ENCODE peak calls at places on chromosomes 16 and 17, in five cellular contexts. T, X, D, K and G are unnamed samples.

GRCh38 chr16:71865173-71865863 is 18.7 kb downstream of the ZNF821 start:
- DNase-seq in T (no peak), X (no peak), K (no peak), D (no peak), G (no peak)

GRCh38 chr17:75922963-75923874 is 17.6 kb downstream of the FBF1 start:
- DNase-seq in X (no peak), T (no peak), D (no peak), K (no peak), G (no peak)

GRCh38 chr16:1175566-1176279 is 22.8 kb downstream of the CACNA1H start:
- DNase-seq in D (no peak), K (no peak), X (peak), T (no peak), G (no peak)

GRCh38 chr16:56195151-56195550 is 3.9 kb downstream of the GNAO1 start:
- DNase-seq in X (no peak), T (no peak), K (no peak), D (no peak), G (no peak)

GRCh38 chr16:54054237-54054780 is 232.3 kb downstream of the IRX3 start:
- DNase-seq in D (no peak), K (no peak), T (no peak), X (no peak), G (no peak)

GRCh38 chr17:82920150-82920549 is 80.3 kb upstream of the ZNF750 start:
- DNase-seq in D (no peak), X (no peak), T (no peak), K (no peak), G (no peak)

GRCh38 chr16:9360075-9360474 is 268.6 kb downstream of the HAPSTR1 start:
- DNase-seq in T (no peak), X (no peak), D (no peak), K (no peak), G (no peak)

GRCh38 chr17:30093463-30094147 is 23.0 kb upstream of the NSRP1 start:
- DNase-seq in K (peak), D (peak), T (peak), X (peak), G (no peak)

GRCh38 chr17:78865682-78866390 is 25.2 kb upstream of the USP36 start:
- DNase-seq in T (peak), K (peak), X (peak), D (peak), G (no peak)

GRCh38 chr17:30570596-30571265 is 93.5 kb downstream of the GOSR1 start:
- DNase-seq in K (no peak), X (no peak), T (no peak), D (no peak), G (no peak)

GRCh38 chr16:49698416-49698815 is 157.5 kb downstream of the ZNF423 start:
- DNase-seq in T (no peak), D (no peak), X (no peak), K (no peak), G (no peak)

GRCh38 chr17:57866319-57866718 is 16.5 kb upstream of the MRPS23 start:
- DNase-seq in T (no peak), K (no peak), D (no peak), X (no peak), G (no peak)

GRCh38 chr16:71537643-71538042 is 11.4 kb downstream of the CHST4 start:
- DNase-seq in T (peak), K (peak), X (peak), D (peak), G (peak)

GRCh38 chr17:29546834-29547233 is 20.0 kb downstream of the ABHD15 start:
- DNase-seq in X (no peak), D (no peak), K (no peak), T (no peak), G (no peak)

GRCh38 chr17:31475378-31476162 is 84.1 kb downstream of the RAB11FIP4 start:
- DNase-seq in X (peak), K (no peak), D (no peak), T (no peak), G (no peak)

GRCh38 chr16:80775450-80775849 is 28.9 kb downstream of the CDYL2 start:
- DNase-seq in T (no peak), K (no peak), X (no peak), D (no peak), G (no peak)

GRCh38 chr16:80776856-80777255 is 27.5 kb downstream of the CDYL2 start:
- DNase-seq in T (no peak), D (no peak), K (no peak), X (no peak), G (no peak)

DNA sequence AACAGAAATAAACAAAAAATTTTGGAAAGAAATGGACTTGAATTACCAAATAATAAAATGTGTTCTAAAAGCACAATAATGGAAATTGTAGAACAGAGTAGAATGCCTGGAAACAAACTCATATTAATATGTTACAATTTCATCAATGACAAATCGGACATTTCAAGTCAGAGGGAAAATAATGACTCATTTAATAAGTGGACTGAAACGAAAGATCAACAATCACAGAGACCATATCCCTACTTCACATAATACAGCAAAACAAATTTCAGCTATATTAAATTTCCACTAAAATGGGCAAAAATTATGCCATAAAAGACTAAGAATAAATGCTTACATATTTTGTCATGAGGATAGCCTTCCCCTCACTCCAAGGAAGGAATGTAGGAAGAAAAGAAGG is 25.7 kb downstream of the CDYL2 start:
- DNase-seq in X (no peak), T (no peak), D (no peak), K (no peak), G (no peak)
- H3K4me2 ChIP-seq in X (no peak), T (no peak), D (no peak), K (no peak), G (no peak)

GRCh38 chr17:6508519-6509294 is 47.6 kb downstream of the PITPNM3 start:
- DNase-seq in D (no peak), K (no peak), X (no peak), T (no peak), G (no peak)
- H3K4me2 ChIP-seq in D (no peak), K (no peak), X (no peak), T (no peak), G (peak)

DNA sequence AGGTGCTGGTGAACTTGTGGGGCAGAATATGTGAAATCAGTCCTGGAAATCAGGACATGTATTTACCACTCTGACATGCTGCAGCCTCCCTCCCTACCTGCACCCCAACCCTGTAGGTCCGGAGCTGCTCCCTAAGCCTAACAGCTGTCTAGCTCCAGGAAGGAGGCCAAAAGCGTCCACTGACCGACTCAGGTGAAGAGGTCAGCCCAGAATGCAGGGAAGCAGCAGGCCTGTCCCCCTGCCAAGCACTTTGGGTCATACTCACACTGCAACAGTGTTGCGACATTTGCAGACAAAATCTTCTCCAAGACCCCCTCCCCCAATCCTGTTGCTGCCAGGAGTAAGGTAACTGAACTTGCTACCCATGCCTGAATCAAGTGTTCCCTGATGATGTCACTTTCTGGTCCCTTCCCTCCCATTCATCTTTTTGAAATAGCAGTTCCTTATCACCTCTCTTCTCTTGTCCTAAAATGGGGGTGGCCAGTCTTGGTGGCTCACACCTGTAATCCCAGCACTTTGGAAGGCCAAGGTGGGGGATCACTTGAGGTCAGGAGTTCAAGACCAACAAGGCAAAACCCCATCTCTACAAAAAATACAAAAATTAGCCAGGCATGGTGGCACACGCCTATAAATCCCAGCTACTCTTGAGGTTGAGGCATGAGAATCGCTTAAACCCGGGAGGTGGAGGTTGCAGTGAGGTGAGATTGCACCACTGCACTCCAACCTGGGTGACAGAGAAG is 1.3 kb upstream of the ACLY start:
- DNase-seq in K (no peak), T (no peak), D (no peak), X (no peak), G (no peak)
- H3K4me2 ChIP-seq in K (peak), T (peak), D (peak), X (peak), G (peak)

GRCh38 chr17:1362964-1363363 is 37.1 kb downstream of the YWHAE start:
- DNase-seq in X (no peak), T (peak), D (no peak), K (peak), G (no peak)
- H3K4me2 ChIP-seq in X (no peak), T (peak), D (no peak), K (peak), G (no peak)